ENCODE peak calls at places on chromosomes 11 and 22, in seven cellular contexts. W is upper lobe of right lung, C is SK-N-SH, B is left ventricle myocardium inferior, U is IMR-90, O is hepatocyte, P is HCT116. M is an unnamed sample. For H3K36me3, the result is how much of the 10 kb centered on the place peaks cover.

GRCh38 chr11:60777572-60777971 is 7.6 kb upstream of the MS4A10 start:
- DNase-seq in W (peak), C (no peak), B (peak), U (peak), O (no peak), P (no peak), M (peak)

GRCh38 chr11:118161786-118162185 is 9.2 kb upstream of the SCN4B start:
- DNase-seq in W (no peak), C (no peak), B (no peak), U (no peak), O (no peak), P (no peak), M (no peak)

GRCh38 chr22:44187652-44188230 is 7.0 kb downstream of the PARVG start:
- DNase-seq in W (peak), C (no peak), B (no peak), U (no peak), O (no peak), P (no peak), M (no peak)

GRCh38 chr11:11584446-11584810 is 37.4 kb downstream of the GALNT18 start:
- DNase-seq in W (no peak), C (no peak), B (no peak), U (peak), O (peak), P (peak), M (peak)

GRCh38 chr11:99281331-99281730 is 260.6 kb downstream of the CNTN5 start:
- DNase-seq in W (no peak), C (no peak), B (no peak), U (no peak), O (no peak), P (no peak), M (no peak)

GRCh38 chr11:43376594-43376993 is 17.9 kb downstream of the TTC17 start:
- DNase-seq in W (no peak), C (no peak), B (no peak), U (peak), O (peak), P (no peak), M (peak)

GRCh38 chr11:126653040-126653439 is 297.6 kb downstream of the ST3GAL4 start:
- DNase-seq in W (no peak), C (no peak), B (no peak), U (no peak), O (no peak), P (no peak), M (no peak)

GRCh38 chr22:44407404-44408226 is 90.4 kb downstream of the RTL6 start:
- DNase-seq in W (peak), C (no peak), B (peak), U (no peak), O (no peak), P (no peak), M (no peak)

GRCh38 chr22:17788528-17789378 is 14.5 kb upstream of the BID start:
- DNase-seq in W (no peak), C (no peak), B (no peak), U (no peak), O (no peak), P (no peak), M (no peak)

GRCh38 chr11:124070906-124071621 is 29.9 kb upstream of the OR10G7 start:
- DNase-seq in W (peak), C (peak), B (peak), U (peak), O (peak), P (peak), M (peak)

GRCh38 chr11:123063396-123064267 is 1.7 kb upstream of the HSPA8 start:
- DNase-seq in W (no peak), C (no peak), B (no peak), U (peak), O (peak), P (no peak), M (peak)

GRCh38 chr11:2316169-2316962 is 14.6 kb downstream of the TSPAN32 start:
- DNase-seq in W (peak), C (peak), B (no peak), U (no peak), O (peak), P (no peak), M (no peak)

GRCh38 chr11:2315395-2316168 is 13.8 kb downstream of the TSPAN32 start:
- DNase-seq in W (peak), C (no peak), B (peak), U (no peak), O (no peak), P (no peak), M (no peak)

GRCh38 chr11:2314136-2314524 is 12.3 kb downstream of the TSPAN32 start:
- DNase-seq in W (peak), C (no peak), B (no peak), U (no peak), O (no peak), P (no peak), M (no peak)

GRCh38 chr11:2313051-2313951 is 11.5 kb downstream of the TSPAN32 start:
- DNase-seq in W (peak), C (no peak), B (peak), U (no peak), O (no peak), P (no peak), M (no peak)

DNA sequence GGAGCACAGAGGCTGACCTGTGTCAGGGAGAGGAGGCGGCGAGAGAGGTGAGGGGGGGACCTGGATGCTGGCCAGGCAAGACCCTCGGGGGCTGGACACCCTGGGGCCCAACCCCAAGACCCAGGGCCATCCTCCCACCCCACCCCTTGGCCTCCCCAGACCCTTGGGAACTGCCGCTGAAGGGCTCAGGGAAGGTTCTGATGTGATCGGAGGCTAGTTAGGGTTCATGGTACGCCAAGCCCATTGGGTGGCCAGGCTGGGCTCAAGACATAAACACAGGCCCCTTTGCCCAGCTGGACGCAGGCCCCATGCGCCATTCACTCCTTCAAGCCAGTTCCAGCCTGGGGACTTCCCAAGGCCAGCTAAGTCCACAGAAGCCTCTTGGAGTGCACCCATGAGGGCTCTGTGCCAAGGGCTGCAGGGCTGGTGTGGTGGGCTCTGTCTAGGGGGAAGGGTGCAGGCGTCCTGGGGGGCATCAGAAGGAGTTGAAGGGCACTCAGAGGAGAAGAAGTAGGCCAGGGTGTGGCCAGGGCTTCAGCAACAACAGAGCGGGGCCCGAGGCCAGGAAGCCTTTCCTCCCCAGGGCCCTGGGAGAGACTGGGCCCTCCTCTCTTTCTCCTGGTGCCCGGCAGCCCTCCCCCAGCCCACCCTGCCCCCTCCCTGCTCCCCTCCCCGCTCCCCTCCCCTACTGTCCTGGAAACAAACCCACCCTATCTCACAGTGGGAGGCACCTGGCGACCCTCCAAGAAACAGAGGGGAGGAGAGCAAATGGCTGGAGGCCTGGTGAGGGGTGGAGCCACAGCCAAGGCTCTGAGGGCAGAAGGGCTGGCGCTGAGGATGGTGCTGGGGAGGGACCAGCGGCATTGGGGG is 12.9 kb downstream of the TSPAN32 start:
- DNase-seq in W (peak), C (peak), B (peak), U (peak), O (peak), P (no peak), M (peak)
- H3K4me3 ChIP-seq in W (no peak), C (no peak), B (peak), U (no peak), O (no peak), P (no peak), M (no peak)

DNA sequence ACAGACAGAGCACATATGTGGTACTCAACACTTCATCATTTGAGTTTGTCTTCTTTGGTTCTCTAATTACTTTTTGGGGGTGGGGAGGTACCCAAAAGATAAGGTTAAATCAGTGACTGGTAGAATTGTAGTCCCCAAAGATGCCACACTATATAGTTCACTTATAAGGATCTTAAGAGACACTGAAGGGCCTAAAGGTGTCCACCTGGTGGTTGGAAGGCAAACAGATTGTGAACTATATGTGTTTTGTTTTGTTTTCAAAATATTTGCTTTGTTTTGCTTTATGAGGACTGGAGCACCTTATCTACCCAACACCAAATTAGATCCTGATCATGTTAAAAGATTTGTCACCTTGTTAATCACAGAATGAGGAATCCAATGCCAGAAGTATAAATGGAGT is 136.1 kb downstream of the DCDC1 start:
- DNase-seq in W (no peak), C (no peak), B (no peak), U (no peak), O (peak), P (peak), M (no peak)
- TF ChIP-seq CTCF in W (no peak), C (peak), B (no peak), U (no peak), O (peak), P (peak), M (peak)

DNA sequence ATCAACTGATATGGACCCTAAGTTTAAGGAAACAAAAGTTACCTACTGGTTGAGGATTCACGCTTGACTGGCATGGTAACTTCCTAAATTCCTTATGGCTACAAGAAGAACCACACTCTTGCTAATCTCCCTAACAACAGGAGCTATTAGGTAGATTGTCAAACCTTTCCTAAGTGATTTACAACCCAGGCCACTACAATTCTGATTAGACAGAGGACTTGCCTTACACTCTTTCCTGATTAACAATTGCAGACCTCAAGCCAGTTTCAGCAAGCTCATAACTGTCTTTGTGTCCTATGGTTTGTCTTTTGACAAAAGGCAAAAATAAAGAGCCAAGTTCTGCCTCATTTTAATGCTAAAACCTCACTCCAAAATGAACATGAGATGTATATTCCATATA is 16.3 kb downstream of the OR52K2 start:
- DNase-seq in W (no peak), C (no peak), B (no peak), U (no peak), O (no peak), P (no peak), M (no peak)
- H3K36me3 ChIP-seq in W (under half), C (under half), B (under half), U (under half), O (under half), P (under half), M (under half)

DNA sequence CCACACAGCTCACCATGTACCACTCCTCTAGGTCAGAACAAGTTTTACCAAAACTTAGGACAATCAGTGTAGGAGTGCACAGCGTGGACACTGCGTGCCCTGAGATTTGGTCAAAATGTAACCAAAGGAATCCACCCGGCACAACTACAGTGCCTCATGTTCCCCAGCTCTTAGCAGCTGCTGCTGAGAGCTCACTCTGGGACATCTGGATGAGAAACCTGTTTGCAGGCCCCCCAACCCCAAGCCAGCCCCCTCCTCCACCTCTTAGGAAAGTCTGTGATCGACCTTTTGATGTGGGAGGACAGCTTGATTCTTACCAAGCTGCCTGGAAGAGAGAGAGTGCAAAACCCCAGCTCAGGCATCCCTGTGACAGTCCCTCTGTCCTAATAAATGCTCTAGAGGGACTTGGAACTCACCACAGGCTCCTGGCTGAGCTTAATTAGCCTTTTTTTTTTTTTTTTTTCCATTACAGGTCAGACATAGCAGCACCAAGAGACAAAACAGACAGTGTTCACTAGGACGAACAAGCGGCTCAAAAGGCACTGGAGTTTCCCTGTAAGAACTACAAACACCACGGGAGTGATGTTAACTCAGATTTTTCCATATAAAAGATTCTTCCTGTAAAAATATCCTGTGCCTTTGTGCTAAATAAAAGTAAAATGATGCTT is 101.2 kb upstream of the AKIP1 start:
- DNase-seq in W (no peak), C (peak), B (no peak), U (no peak), O (no peak), P (no peak), M (no peak)
- H3K4me3 ChIP-seq in W (peak), C (peak), B (peak), U (peak), O (peak), P (no peak), M (peak)

DNA sequence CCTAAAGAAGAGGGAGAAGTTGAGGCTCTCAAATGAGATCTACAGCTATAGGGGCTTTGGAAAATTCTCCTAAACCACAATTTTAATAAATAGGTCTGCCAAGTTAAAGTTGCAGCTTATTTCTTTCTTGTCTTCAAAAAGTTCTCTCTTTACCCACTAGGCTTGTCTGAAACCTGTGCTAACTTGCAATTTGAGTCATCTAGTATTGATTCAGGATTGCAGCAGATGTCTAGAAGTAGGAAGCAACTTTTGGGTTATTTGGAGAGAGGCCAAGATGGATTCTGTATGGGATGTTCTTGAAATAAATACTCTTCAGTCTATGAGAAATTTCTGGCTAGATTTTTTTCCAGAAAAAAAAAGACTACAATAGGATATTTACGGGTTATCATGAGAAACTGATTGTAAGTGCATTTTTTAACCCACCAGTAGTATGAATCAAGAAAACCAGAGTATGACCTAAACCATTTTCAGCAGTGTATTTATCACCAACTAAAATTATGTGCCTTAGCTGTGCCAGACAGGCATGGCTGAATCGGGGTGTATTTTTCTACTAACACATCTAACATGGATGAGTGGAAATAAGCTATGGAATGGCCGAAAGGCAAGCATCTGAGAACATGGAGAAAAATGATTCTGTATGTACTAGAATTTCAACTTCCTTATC is 4.9 kb upstream of the RAB38 start:
- DNase-seq in W (no peak), C (no peak), B (no peak), U (peak), O (no peak), P (no peak), M (no peak)
- TF ChIP-seq CTCF in W (no peak), C (no peak), B (no peak), U (no peak), O (no peak), P (no peak), M (no peak)

GRCh38 chr22:20813056-20813455 is 39.1 kb downstream of the SERPIND1 start:
- DNase-seq in W (no peak), C (no peak), B (no peak), U (peak), O (no peak), P (no peak), M (no peak)
- H3K36me3 ChIP-seq in W (half or more), C (under half), B (half or more), U (under half), O (under half), P (under half), M (under half)

M was measured in brain microvascular endothelial cell.